ENCODE peak calls at places on chromosomes 12 and 14, in ten cellular contexts. A, V, U, K, D, C, W, F, E and M are unnamed samples.

GRCh38 chr12:132657004-132657727 is 30.0 kb downstream of the POLE start:
- DNase-seq in A (no peak), V (no peak), U (no peak), K (no peak), D (no peak), C (no peak), W (no peak), F (no peak), E (no peak), M (no peak)

GRCh38 chr12:78880078-78880477 is 15.5 kb downstream of the SYT1 start:
- DNase-seq in A (peak; percentile 28), V (no peak), U (no peak), K (no peak), D (no peak), C (no peak), W (no peak), F (no peak), E (no peak), M (no peak)

GRCh38 chr12:19288603-19289244 is 150.6 kb upstream of the AEBP2 start:
- DNase-seq in A (peak; percentile 58), V (no peak), U (peak; percentile 43), K (no peak), D (peak; percentile 50), C (peak; percentile 39), W (peak; percentile 33), F (peak; percentile 16), E (no peak), M (no peak)

GRCh38 chr14:54881235-54881760 is 21.3 kb downstream of the GCH1 start:
- DNase-seq in A (no peak), V (no peak), U (no peak), K (peak; percentile 40), D (no peak), C (peak; percentile 65), W (peak; percentile 51), F (peak; percentile 47), E (no peak), M (peak; percentile 25)

GRCh38 chr12:13000935-13001724 is 1.1 kb upstream of the HEBP1 start:
- DNase-seq in A (peak; percentile 61), V (peak; percentile 37), U (no peak), K (peak; percentile 62), D (peak; percentile 54), C (peak; percentile 31), W (peak; percentile 63), F (peak; percentile 46), E (peak; percentile 64), M (peak; percentile 25)

GRCh38 chr14:63542231-63542999 is 762 bp downstream of the PPP2R5E start:
- DNase-seq in A (peak; percentile 56), V (no peak), U (no peak), K (peak; percentile 31), D (peak; percentile 61), C (peak; percentile 13), W (no peak), F (no peak), E (peak; percentile 19), M (peak; percentile 9)

GRCh38 chr14:93976477-93977057 is at the start of gene ASB2:
- DNase-seq in A (no peak), V (no peak), U (no peak), K (no peak), D (no peak), C (peak; percentile 46), W (peak; percentile 40), F (no peak), E (no peak), M (peak; percentile 37)

GRCh38 chr14:99189201-99189801 is 82.7 kb downstream of the BCL11B start:
- DNase-seq in A (no peak), V (no peak), U (no peak), K (no peak), D (no peak), C (no peak), W (no peak), F (peak; percentile 53), E (no peak), M (peak; percentile 61)

GRCh38 chr12:30823764-30824163 is 69.0 kb upstream of the CAPRIN2 start:
- DNase-seq in A (no peak), V (no peak), U (no peak), K (no peak), D (no peak), C (no peak), W (no peak), F (no peak), E (no peak), M (no peak)

GRCh38 chr14:30621354-30621953 is 665 bp upstream of the SCFD1 start:
- DNase-seq in A (no peak), V (no peak), U (peak; percentile 4), K (peak; percentile 31), D (no peak), C (peak; percentile 8), W (no peak), F (no peak), E (no peak), M (no peak)

GRCh38 chr12:130418261-130418660 is 80.6 kb downstream of the PIWIL1 start:
- DNase-seq in A (no peak), V (no peak), U (no peak), K (no peak), D (no peak), C (no peak), W (no peak), F (no peak), E (no peak), M (no peak)

GRCh38 chr12:27333311-27334009 is 824 bp downstream of the BMAL2 start:
- DNase-seq in A (peak; percentile 30), V (peak; percentile 56), U (no peak), K (peak; percentile 24), D (peak; percentile 53), C (no peak), W (peak; percentile 64), F (peak; percentile 14), E (peak; percentile 44), M (peak; percentile 42)

GRCh38 chr12:97142737-97143450 is 235.8 kb downstream of the NEDD1 start:
- DNase-seq in A (peak; percentile 88), V (no peak), U (no peak), K (no peak), D (no peak), C (no peak), W (no peak), F (no peak), E (no peak), M (no peak)

GRCh38 chr14:32382704-32383103 is 53.6 kb downstream of the AKAP6 start:
- DNase-seq in A (no peak), V (no peak), U (no peak), K (peak; percentile 17), D (no peak), C (no peak), W (peak; percentile 10), F (no peak), E (no peak), M (no peak)

GRCh38 chr14:104940526-104941150 is 16.0 kb downstream of the PLD4 start:
- DNase-seq in A (no peak), V (no peak), U (no peak), K (no peak), D (no peak), C (no peak), W (no peak), F (no peak), E (no peak), M (no peak)